ENCODE peak calls at places on chromosomes 13 and 19, in five cellular contexts. One of them, this sample, is unnamed.

GRCh38 chr13:93766719-93767118 is 540.1 kb downstream of the GPC6 start:
- DNase-seq in HTR-8/SVneo: no peak
- DNase-seq in NCI-H1694 treated with DMSO at 0.1 percent for 48 hours: no peak
- DNase-seq in naive thymus-derived CD8-positive, alpha-beta T cell: no peak
- DNase-seq in foreskin fibroblast: no peak
- DNase-seq in this sample: no peak

GRCh38 chr13:75329097-75329496 is 152.9 kb downstream of the TBC1D4 start:
- DNase-seq in NCI-H1694 treated with DMSO at 0.1 percent for 48 hours: no peak
- DNase-seq in foreskin fibroblast: no peak
- DNase-seq in HTR-8/SVneo: no peak
- DNase-seq in naive thymus-derived CD8-positive, alpha-beta T cell: no peak
- DNase-seq in this sample: no peak

GRCh38 chr13:106376411-106377112 is 158.9 kb downstream of the EFNB2 start:
- DNase-seq in foreskin fibroblast: peak
- DNase-seq in HTR-8/SVneo: peak
- DNase-seq in naive thymus-derived CD8-positive, alpha-beta T cell: no peak
- DNase-seq in NCI-H1694 treated with DMSO at 0.1 percent for 48 hours: no peak
- DNase-seq in this sample: no peak

GRCh38 chr13:89239361-89240127 is 1568.4 kb downstream of the SLITRK5 start:
- DNase-seq in NCI-H1694 treated with DMSO at 0.1 percent for 48 hours: no peak
- DNase-seq in naive thymus-derived CD8-positive, alpha-beta T cell: no peak
- DNase-seq in foreskin fibroblast: no peak
- DNase-seq in HTR-8/SVneo: no peak
- DNase-seq in this sample: no peak

GRCh38 chr13:74575729-74576125 is 441.5 kb upstream of the KLF12 start:
- DNase-seq in naive thymus-derived CD8-positive, alpha-beta T cell: peak
- DNase-seq in NCI-H1694 treated with DMSO at 0.1 percent for 48 hours: peak
- DNase-seq in foreskin fibroblast: peak
- DNase-seq in HTR-8/SVneo: peak
- DNase-seq in this sample: no peak

GRCh38 chr13:57123660-57124059 is 17.1 kb upstream of the PRR20A start:
- DNase-seq in HTR-8/SVneo: no peak
- DNase-seq in naive thymus-derived CD8-positive, alpha-beta T cell: no peak
- DNase-seq in foreskin fibroblast: no peak
- DNase-seq in NCI-H1694 treated with DMSO at 0.1 percent for 48 hours: peak
- DNase-seq in this sample: peak

GRCh38 chr19:35498984-35499383 is 8.7 kb upstream of the KRTDAP start:
- DNase-seq in HTR-8/SVneo: no peak
- DNase-seq in naive thymus-derived CD8-positive, alpha-beta T cell: no peak
- DNase-seq in foreskin fibroblast: no peak
- DNase-seq in NCI-H1694 treated with DMSO at 0.1 percent for 48 hours: no peak
- DNase-seq in this sample: no peak

GRCh38 chr19:37959665-37960114 is 52.7 kb downstream of the SIPA1L3 start:
- DNase-seq in NCI-H1694 treated with DMSO at 0.1 percent for 48 hours: no peak
- DNase-seq in naive thymus-derived CD8-positive, alpha-beta T cell: no peak
- DNase-seq in HTR-8/SVneo: no peak
- DNase-seq in foreskin fibroblast: no peak
- DNase-seq in this sample: no peak

GRCh38 chr13:26590951-26591350 is 33.5 kb downstream of the WASF3 start:
- DNase-seq in HTR-8/SVneo: no peak
- DNase-seq in naive thymus-derived CD8-positive, alpha-beta T cell: no peak
- DNase-seq in foreskin fibroblast: no peak
- DNase-seq in NCI-H1694 treated with DMSO at 0.1 percent for 48 hours: no peak
- DNase-seq in this sample: no peak

GRCh38 chr19:35011737-35012682 is 11.9 kb downstream of the GRAMD1A start:
- DNase-seq in naive thymus-derived CD8-positive, alpha-beta T cell: no peak
- DNase-seq in HTR-8/SVneo: no peak
- DNase-seq in foreskin fibroblast: no peak
- DNase-seq in NCI-H1694 treated with DMSO at 0.1 percent for 48 hours: no peak
- DNase-seq in this sample: no peak

GRCh38 chr19:3580156-3580955 is 4.9 kb upstream of the GIPC3 start:
- DNase-seq in foreskin fibroblast: peak
- DNase-seq in HTR-8/SVneo: peak
- DNase-seq in naive thymus-derived CD8-positive, alpha-beta T cell: no peak
- DNase-seq in NCI-H1694 treated with DMSO at 0.1 percent for 48 hours: no peak
- DNase-seq in this sample: no peak

GRCh38 chr19:28638445-28638844 is 574.5 kb downstream of the UQCRFS1 start:
- DNase-seq in NCI-H1694 treated with DMSO at 0.1 percent for 48 hours: no peak
- DNase-seq in HTR-8/SVneo: no peak
- DNase-seq in foreskin fibroblast: no peak
- DNase-seq in naive thymus-derived CD8-positive, alpha-beta T cell: no peak
- DNase-seq in this sample: no peak

GRCh38 chr13:24142886-24143285 is 17.6 kb upstream of the SPATA13 start:
- DNase-seq in foreskin fibroblast: no peak
- DNase-seq in HTR-8/SVneo: no peak
- DNase-seq in NCI-H1694 treated with DMSO at 0.1 percent for 48 hours: no peak
- DNase-seq in naive thymus-derived CD8-positive, alpha-beta T cell: no peak
- DNase-seq in this sample: no peak

GRCh38 chr13:22229916-22230315 is 559.0 kb downstream of the FGF9 start:
- DNase-seq in foreskin fibroblast: no peak
- DNase-seq in HTR-8/SVneo: no peak
- DNase-seq in NCI-H1694 treated with DMSO at 0.1 percent for 48 hours: no peak
- DNase-seq in naive thymus-derived CD8-positive, alpha-beta T cell: no peak
- DNase-seq in this sample: no peak

GRCh38 chr13:96994030-96994848 is at the start of gene OXGR1:
- DNase-seq in foreskin fibroblast: peak
- DNase-seq in NCI-H1694 treated with DMSO at 0.1 percent for 48 hours: no peak
- DNase-seq in HTR-8/SVneo: no peak
- DNase-seq in naive thymus-derived CD8-positive, alpha-beta T cell: no peak
- DNase-seq in this sample: no peak

GRCh38 chr13:39415403-39415802 is 187.6 kb downstream of the LHFPL6 start:
- DNase-seq in HTR-8/SVneo: peak
- DNase-seq in NCI-H1694 treated with DMSO at 0.1 percent for 48 hours: peak
- DNase-seq in naive thymus-derived CD8-positive, alpha-beta T cell: no peak
- DNase-seq in foreskin fibroblast: peak
- DNase-seq in this sample: peak

GRCh38 chr13:24284876-24285275 is 24.5 kb upstream of the C1QTNF9 start:
- DNase-seq in NCI-H1694 treated with DMSO at 0.1 percent for 48 hours: no peak
- DNase-seq in naive thymus-derived CD8-positive, alpha-beta T cell: no peak
- DNase-seq in foreskin fibroblast: no peak
- DNase-seq in HTR-8/SVneo: no peak
- DNase-seq in this sample: no peak

GRCh38 chr13:48731957-48732569 is 78.3 kb downstream of the CYSLTR2 start:
- DNase-seq in foreskin fibroblast: peak
- DNase-seq in HTR-8/SVneo: no peak
- DNase-seq in naive thymus-derived CD8-positive, alpha-beta T cell: peak
- DNase-seq in NCI-H1694 treated with DMSO at 0.1 percent for 48 hours: peak
- DNase-seq in this sample: no peak

GRCh38 chr13:105928901-105929300 is 606.6 kb downstream of the EFNB2 start:
- DNase-seq in foreskin fibroblast: no peak
- DNase-seq in NCI-H1694 treated with DMSO at 0.1 percent for 48 hours: no peak
- DNase-seq in naive thymus-derived CD8-positive, alpha-beta T cell: no peak
- DNase-seq in HTR-8/SVneo: no peak
- DNase-seq in this sample: no peak

GRCh38 chr19:2800506-2800905 is 15.2 kb downstream of the THOP1 start:
- DNase-seq in foreskin fibroblast: no peak
- DNase-seq in NCI-H1694 treated with DMSO at 0.1 percent for 48 hours: no peak
- DNase-seq in naive thymus-derived CD8-positive, alpha-beta T cell: no peak
- DNase-seq in HTR-8/SVneo: no peak
- DNase-seq in this sample: no peak

GRCh38 chr19:31436121-31436776 is 87.0 kb upstream of the TSHZ3 start:
- DNase-seq in naive thymus-derived CD8-positive, alpha-beta T cell: no peak
- DNase-seq in HTR-8/SVneo: no peak
- DNase-seq in foreskin fibroblast: peak
- DNase-seq in NCI-H1694 treated with DMSO at 0.1 percent for 48 hours: no peak
- DNase-seq in this sample: no peak

This sample was measured in NCI-H446 treated with DMSO at 0.1 percent for 48 hours.